ENCODE peak calls at places on chromosomes 1 and 21, in ten cellular contexts. One of them, this sample, is unnamed.

GRCh38 chr1:117857434-117857833 is 72.0 kb downstream of the GDAP2 start:
- DNase-seq in OCI-LY7: no peak
- DNase-seq in T follicular helper cell: no peak
- DNase-seq in epithelial cell of esophagus: peak
- DNase-seq in NCI-H345: peak
- DNase-seq in A549: no peak
- DNase-seq in progenitor cell of endocrine pancreas: no peak
- DNase-seq in ovary: no peak
- DNase-seq in activated CD4-positive, alpha-beta T cell treated with anti-CD3 and anti-CD28 coated beads, Interleukin-2, amount 50 U/mL, for 1 hour: no peak
- DNase-seq in choroid plexus epithelial cell: no peak
- DNase-seq in this sample: peak

GRCh38 chr1:246427611-246428010 is 79.5 kb downstream of the SMYD3 start:
- DNase-seq in OCI-LY7: no peak
- DNase-seq in T follicular helper cell: no peak
- DNase-seq in epithelial cell of esophagus: peak
- DNase-seq in NCI-H345: no peak
- DNase-seq in A549: no peak
- DNase-seq in progenitor cell of endocrine pancreas: no peak
- DNase-seq in ovary: no peak
- DNase-seq in activated CD4-positive, alpha-beta T cell treated with anti-CD3 and anti-CD28 coated beads, Interleukin-2, amount 50 U/mL, for 1 hour: no peak
- DNase-seq in choroid plexus epithelial cell: no peak
- DNase-seq in this sample: no peak

GRCh38 chr1:67572594-67573221 is 112.3 kb upstream of the GADD45A start:
- DNase-seq in OCI-LY7: no peak
- DNase-seq in T follicular helper cell: no peak
- DNase-seq in epithelial cell of esophagus: peak
- DNase-seq in NCI-H345: peak
- DNase-seq in A549: no peak
- DNase-seq in progenitor cell of endocrine pancreas: no peak
- DNase-seq in ovary: no peak
- DNase-seq in activated CD4-positive, alpha-beta T cell treated with anti-CD3 and anti-CD28 coated beads, Interleukin-2, amount 50 U/mL, for 1 hour: no peak
- DNase-seq in choroid plexus epithelial cell: no peak
- DNase-seq in this sample: no peak

GRCh38 chr1:48396208-48396607 is 75.8 kb downstream of the SPATA6 start:
- DNase-seq in OCI-LY7: no peak
- DNase-seq in T follicular helper cell: no peak
- DNase-seq in epithelial cell of esophagus: peak
- DNase-seq in NCI-H345: no peak
- DNase-seq in A549: no peak
- DNase-seq in progenitor cell of endocrine pancreas: no peak
- DNase-seq in ovary: no peak
- DNase-seq in activated CD4-positive, alpha-beta T cell treated with anti-CD3 and anti-CD28 coated beads, Interleukin-2, amount 50 U/mL, for 1 hour: no peak
- DNase-seq in choroid plexus epithelial cell: no peak
- DNase-seq in this sample: no peak

GRCh38 chr1:218479436-218480115 is 134.4 kb downstream of the TGFB2 start:
- DNase-seq in OCI-LY7: no peak
- DNase-seq in T follicular helper cell: no peak
- DNase-seq in epithelial cell of esophagus: peak
- DNase-seq in NCI-H345: no peak
- DNase-seq in A549: no peak
- DNase-seq in progenitor cell of endocrine pancreas: no peak
- DNase-seq in ovary: no peak
- DNase-seq in activated CD4-positive, alpha-beta T cell treated with anti-CD3 and anti-CD28 coated beads, Interleukin-2, amount 50 U/mL, for 1 hour: no peak
- DNase-seq in choroid plexus epithelial cell: peak
- DNase-seq in this sample: no peak

GRCh38 chr1:40901886-40902633 is 39.9 kb upstream of the CITED4 start:
- DNase-seq in OCI-LY7: no peak
- DNase-seq in T follicular helper cell: no peak
- DNase-seq in epithelial cell of esophagus: peak
- DNase-seq in NCI-H345: no peak
- DNase-seq in A549: peak
- DNase-seq in progenitor cell of endocrine pancreas: no peak
- DNase-seq in ovary: no peak
- DNase-seq in activated CD4-positive, alpha-beta T cell treated with anti-CD3 and anti-CD28 coated beads, Interleukin-2, amount 50 U/mL, for 1 hour: no peak
- DNase-seq in choroid plexus epithelial cell: peak
- DNase-seq in this sample: no peak

GRCh38 chr1:62841587-62842169 is 57.7 kb downstream of the ATG4C start:
- DNase-seq in OCI-LY7: peak
- DNase-seq in T follicular helper cell: no peak
- DNase-seq in epithelial cell of esophagus: peak
- DNase-seq in NCI-H345: peak
- DNase-seq in A549: peak
- DNase-seq in progenitor cell of endocrine pancreas: no peak
- DNase-seq in ovary: no peak
- DNase-seq in activated CD4-positive, alpha-beta T cell treated with anti-CD3 and anti-CD28 coated beads, Interleukin-2, amount 50 U/mL, for 1 hour: no peak
- DNase-seq in choroid plexus epithelial cell: peak
- DNase-seq in this sample: peak

GRCh38 chr1:159800177-159800935 is 1.8 kb upstream of the FCRL6 start:
- DNase-seq in OCI-LY7: no peak
- DNase-seq in T follicular helper cell: no peak
- DNase-seq in epithelial cell of esophagus: no peak
- DNase-seq in NCI-H345: no peak
- DNase-seq in A549: no peak
- DNase-seq in progenitor cell of endocrine pancreas: no peak
- DNase-seq in ovary: no peak
- DNase-seq in activated CD4-positive, alpha-beta T cell treated with anti-CD3 and anti-CD28 coated beads, Interleukin-2, amount 50 U/mL, for 1 hour: no peak
- DNase-seq in choroid plexus epithelial cell: no peak
- DNase-seq in this sample: no peak

GRCh38 chr1:81121324-81121723 is 679.4 kb upstream of the ADGRL2 start:
- DNase-seq in OCI-LY7: no peak
- DNase-seq in T follicular helper cell: no peak
- DNase-seq in epithelial cell of esophagus: no peak
- DNase-seq in NCI-H345: no peak
- DNase-seq in A549: no peak
- DNase-seq in progenitor cell of endocrine pancreas: no peak
- DNase-seq in ovary: no peak
- DNase-seq in activated CD4-positive, alpha-beta T cell treated with anti-CD3 and anti-CD28 coated beads, Interleukin-2, amount 50 U/mL, for 1 hour: no peak
- DNase-seq in choroid plexus epithelial cell: no peak
- DNase-seq in this sample: no peak

GRCh38 chr1:15764269-15764764 is 5.7 kb downstream of the FBLIM1 start:
- DNase-seq in OCI-LY7: no peak
- DNase-seq in T follicular helper cell: no peak
- DNase-seq in epithelial cell of esophagus: peak
- DNase-seq in NCI-H345: no peak
- DNase-seq in A549: no peak
- DNase-seq in progenitor cell of endocrine pancreas: no peak
- DNase-seq in ovary: no peak
- DNase-seq in activated CD4-positive, alpha-beta T cell treated with anti-CD3 and anti-CD28 coated beads, Interleukin-2, amount 50 U/mL, for 1 hour: no peak
- DNase-seq in choroid plexus epithelial cell: no peak
- DNase-seq in this sample: no peak

GRCh38 chr1:201902198-201902597 is 13.5 kb downstream of the SHISA4 start:
- DNase-seq in OCI-LY7: no peak
- DNase-seq in T follicular helper cell: no peak
- DNase-seq in epithelial cell of esophagus: no peak
- DNase-seq in NCI-H345: no peak
- DNase-seq in A549: no peak
- DNase-seq in progenitor cell of endocrine pancreas: no peak
- DNase-seq in ovary: no peak
- DNase-seq in activated CD4-positive, alpha-beta T cell treated with anti-CD3 and anti-CD28 coated beads, Interleukin-2, amount 50 U/mL, for 1 hour: no peak
- DNase-seq in choroid plexus epithelial cell: peak
- DNase-seq in this sample: no peak

GRCh38 chr1:190551638-190552037 is 74.0 kb upstream of the BRINP3 start:
- DNase-seq in OCI-LY7: no peak
- DNase-seq in T follicular helper cell: no peak
- DNase-seq in epithelial cell of esophagus: no peak
- DNase-seq in NCI-H345: no peak
- DNase-seq in A549: no peak
- DNase-seq in progenitor cell of endocrine pancreas: no peak
- DNase-seq in ovary: no peak
- DNase-seq in activated CD4-positive, alpha-beta T cell treated with anti-CD3 and anti-CD28 coated beads, Interleukin-2, amount 50 U/mL, for 1 hour: no peak
- DNase-seq in choroid plexus epithelial cell: no peak
- DNase-seq in this sample: no peak

GRCh38 chr1:21893046-21893805 is 43.9 kb downstream of the HSPG2 start:
- DNase-seq in OCI-LY7: no peak
- DNase-seq in T follicular helper cell: no peak
- DNase-seq in epithelial cell of esophagus: no peak
- DNase-seq in NCI-H345: no peak
- DNase-seq in A549: no peak
- DNase-seq in progenitor cell of endocrine pancreas: no peak
- DNase-seq in ovary: no peak
- DNase-seq in activated CD4-positive, alpha-beta T cell treated with anti-CD3 and anti-CD28 coated beads, Interleukin-2, amount 50 U/mL, for 1 hour: no peak
- DNase-seq in choroid plexus epithelial cell: no peak
- DNase-seq in this sample: no peak

GRCh38 chr1:29975036-29975694 is 738.8 kb downstream of the PTPRU start:
- DNase-seq in OCI-LY7: peak
- DNase-seq in T follicular helper cell: no peak
- DNase-seq in epithelial cell of esophagus: peak
- DNase-seq in NCI-H345: no peak
- DNase-seq in A549: peak
- DNase-seq in progenitor cell of endocrine pancreas: peak
- DNase-seq in ovary: no peak
- DNase-seq in activated CD4-positive, alpha-beta T cell treated with anti-CD3 and anti-CD28 coated beads, Interleukin-2, amount 50 U/mL, for 1 hour: no peak
- DNase-seq in choroid plexus epithelial cell: peak
- DNase-seq in this sample: no peak

GRCh38 chr1:221782970-221783369 is 41.1 kb upstream of the DUSP10 start:
- DNase-seq in OCI-LY7: no peak
- DNase-seq in T follicular helper cell: no peak
- DNase-seq in epithelial cell of esophagus: no peak
- DNase-seq in NCI-H345: no peak
- DNase-seq in A549: no peak
- DNase-seq in progenitor cell of endocrine pancreas: no peak
- DNase-seq in ovary: no peak
- DNase-seq in activated CD4-positive, alpha-beta T cell treated with anti-CD3 and anti-CD28 coated beads, Interleukin-2, amount 50 U/mL, for 1 hour: no peak
- DNase-seq in choroid plexus epithelial cell: no peak
- DNase-seq in this sample: no peak

GRCh38 chr21:44455524-44456206 is 355 bp downstream of the LRRC3 start:
- DNase-seq in OCI-LY7: no peak
- DNase-seq in T follicular helper cell: no peak
- DNase-seq in epithelial cell of esophagus: peak
- DNase-seq in NCI-H345: peak
- DNase-seq in A549: peak
- DNase-seq in progenitor cell of endocrine pancreas: no peak
- DNase-seq in ovary: peak
- DNase-seq in activated CD4-positive, alpha-beta T cell treated with anti-CD3 and anti-CD28 coated beads, Interleukin-2, amount 50 U/mL, for 1 hour: peak
- DNase-seq in choroid plexus epithelial cell: peak
- DNase-seq in this sample: peak

GRCh38 chr1:42173155-42173933 is 8.8 kb upstream of the GUCA2A start:
- DNase-seq in OCI-LY7: peak
- DNase-seq in T follicular helper cell: peak
- DNase-seq in epithelial cell of esophagus: peak
- DNase-seq in NCI-H345: peak
- DNase-seq in A549: peak
- DNase-seq in progenitor cell of endocrine pancreas: peak
- DNase-seq in ovary: peak
- DNase-seq in activated CD4-positive, alpha-beta T cell treated with anti-CD3 and anti-CD28 coated beads, Interleukin-2, amount 50 U/mL, for 1 hour: peak
- DNase-seq in choroid plexus epithelial cell: peak
- DNase-seq in this sample: peak

GRCh38 chr1:112762541-112763141 is 47.5 kb upstream of the PPM1J start:
- DNase-seq in OCI-LY7: no peak
- DNase-seq in T follicular helper cell: no peak
- DNase-seq in epithelial cell of esophagus: peak
- DNase-seq in NCI-H345: no peak
- DNase-seq in A549: no peak
- DNase-seq in progenitor cell of endocrine pancreas: no peak
- DNase-seq in ovary: no peak
- DNase-seq in activated CD4-positive, alpha-beta T cell treated with anti-CD3 and anti-CD28 coated beads, Interleukin-2, amount 50 U/mL, for 1 hour: no peak
- DNase-seq in choroid plexus epithelial cell: peak
- DNase-seq in this sample: no peak

GRCh38 chr1:157894613-157895012 is 53.0 kb upstream of the CD5L start:
- DNase-seq in OCI-LY7: no peak
- DNase-seq in T follicular helper cell: no peak
- DNase-seq in epithelial cell of esophagus: no peak
- DNase-seq in NCI-H345: no peak
- DNase-seq in A549: no peak
- DNase-seq in progenitor cell of endocrine pancreas: no peak
- DNase-seq in ovary: no peak
- DNase-seq in activated CD4-positive, alpha-beta T cell treated with anti-CD3 and anti-CD28 coated beads, Interleukin-2, amount 50 U/mL, for 1 hour: no peak
- DNase-seq in choroid plexus epithelial cell: peak
- DNase-seq in this sample: no peak

GRCh38 chr1:48047116-48047515 is 49.9 kb upstream of the TRABD2B start:
- DNase-seq in OCI-LY7: no peak
- DNase-seq in T follicular helper cell: no peak
- DNase-seq in epithelial cell of esophagus: no peak
- DNase-seq in NCI-H345: no peak
- DNase-seq in A549: no peak
- DNase-seq in progenitor cell of endocrine pancreas: no peak
- DNase-seq in ovary: no peak
- DNase-seq in activated CD4-positive, alpha-beta T cell treated with anti-CD3 and anti-CD28 coated beads, Interleukin-2, amount 50 U/mL, for 1 hour: no peak
- DNase-seq in choroid plexus epithelial cell: no peak
- DNase-seq in this sample: no peak

GRCh38 chr1:6554907-6555778 is at the start of gene TAS1R1:
- DNase-seq in OCI-LY7: no peak
- DNase-seq in T follicular helper cell: no peak
- DNase-seq in epithelial cell of esophagus: no peak
- DNase-seq in NCI-H345: no peak
- DNase-seq in A549: no peak
- DNase-seq in progenitor cell of endocrine pancreas: no peak
- DNase-seq in ovary: peak
- DNase-seq in activated CD4-positive, alpha-beta T cell treated with anti-CD3 and anti-CD28 coated beads, Interleukin-2, amount 50 U/mL, for 1 hour: no peak
- DNase-seq in choroid plexus epithelial cell: no peak
- DNase-seq in this sample: no peak

GRCh38 chr1:221268295-221268694 is 389.1 kb downstream of the HLX start:
- DNase-seq in OCI-LY7: no peak
- DNase-seq in T follicular helper cell: no peak
- DNase-seq in epithelial cell of esophagus: peak
- DNase-seq in NCI-H345: no peak
- DNase-seq in A549: no peak
- DNase-seq in progenitor cell of endocrine pancreas: no peak
- DNase-seq in ovary: no peak
- DNase-seq in activated CD4-positive, alpha-beta T cell treated with anti-CD3 and anti-CD28 coated beads, Interleukin-2, amount 50 U/mL, for 1 hour: no peak
- DNase-seq in choroid plexus epithelial cell: peak
- DNase-seq in this sample: no peak

GRCh38 chr1:221741364-221741970 is 422 bp downstream of the DUSP10 start:
- DNase-seq in OCI-LY7: no peak
- DNase-seq in T follicular helper cell: no peak
- DNase-seq in epithelial cell of esophagus: no peak
- DNase-seq in NCI-H345: no peak
- DNase-seq in A549: peak
- DNase-seq in progenitor cell of endocrine pancreas: no peak
- DNase-seq in ovary: peak
- DNase-seq in activated CD4-positive, alpha-beta T cell treated with anti-CD3 and anti-CD28 coated beads, Interleukin-2, amount 50 U/mL, for 1 hour: no peak
- DNase-seq in choroid plexus epithelial cell: peak
- DNase-seq in this sample: no peak

GRCh38 chr1:39275836-39276507 is 71.5 kb downstream of the MACF1 start:
- DNase-seq in OCI-LY7: no peak
- DNase-seq in T follicular helper cell: no peak
- DNase-seq in epithelial cell of esophagus: peak
- DNase-seq in NCI-H345: no peak
- DNase-seq in A549: no peak
- DNase-seq in progenitor cell of endocrine pancreas: no peak
- DNase-seq in ovary: no peak
- DNase-seq in activated CD4-positive, alpha-beta T cell treated with anti-CD3 and anti-CD28 coated beads, Interleukin-2, amount 50 U/mL, for 1 hour: no peak
- DNase-seq in choroid plexus epithelial cell: no peak
- DNase-seq in this sample: no peak

GRCh38 chr1:47183308-47184089 is 6.3 kb downstream of the PDZK1IP1 start:
- DNase-seq in OCI-LY7: no peak
- DNase-seq in T follicular helper cell: no peak
- DNase-seq in epithelial cell of esophagus: no peak
- DNase-seq in NCI-H345: no peak
- DNase-seq in A549: no peak
- DNase-seq in progenitor cell of endocrine pancreas: no peak
- DNase-seq in ovary: no peak
- DNase-seq in activated CD4-positive, alpha-beta T cell treated with anti-CD3 and anti-CD28 coated beads, Interleukin-2, amount 50 U/mL, for 1 hour: no peak
- DNase-seq in choroid plexus epithelial cell: no peak
- DNase-seq in this sample: no peak

GRCh38 chr1:169115891-169116585 is 9.5 kb downstream of the ATP1B1 start:
- DNase-seq in OCI-LY7: peak
- DNase-seq in T follicular helper cell: no peak
- DNase-seq in epithelial cell of esophagus: peak
- DNase-seq in NCI-H345: no peak
- DNase-seq in A549: no peak
- DNase-seq in progenitor cell of endocrine pancreas: no peak
- DNase-seq in ovary: no peak
- DNase-seq in activated CD4-positive, alpha-beta T cell treated with anti-CD3 and anti-CD28 coated beads, Interleukin-2, amount 50 U/mL, for 1 hour: peak
- DNase-seq in choroid plexus epithelial cell: peak
- DNase-seq in this sample: no peak

GRCh38 chr1:158117854-158118691 is 62.6 kb upstream of the CD1D start:
- DNase-seq in OCI-LY7: peak
- DNase-seq in T follicular helper cell: peak
- DNase-seq in epithelial cell of esophagus: peak
- DNase-seq in NCI-H345: no peak
- DNase-seq in A549: peak
- DNase-seq in progenitor cell of endocrine pancreas: peak
- DNase-seq in ovary: peak
- DNase-seq in activated CD4-positive, alpha-beta T cell treated with anti-CD3 and anti-CD28 coated beads, Interleukin-2, amount 50 U/mL, for 1 hour: peak
- DNase-seq in choroid plexus epithelial cell: peak
- DNase-seq in this sample: no peak

GRCh38 chr1:247373721-247374141 is 42.1 kb upstream of the ZNF496 start:
- DNase-seq in OCI-LY7: peak
- DNase-seq in T follicular helper cell: peak
- DNase-seq in epithelial cell of esophagus: peak
- DNase-seq in NCI-H345: peak
- DNase-seq in A549: no peak
- DNase-seq in progenitor cell of endocrine pancreas: peak
- DNase-seq in ovary: peak
- DNase-seq in activated CD4-positive, alpha-beta T cell treated with anti-CD3 and anti-CD28 coated beads, Interleukin-2, amount 50 U/mL, for 1 hour: peak
- DNase-seq in choroid plexus epithelial cell: peak
- DNase-seq in this sample: no peak

This sample was measured in DMS153.